ENCODE peak calls at places on chromosomes 1 and 21, in five cellular contexts. I is ascending aorta; G is OCI-LY7; E is CD8-positive, alpha-beta memory T cell; K is heart right ventricle. V is an unnamed sample.
A peak's percentile ranks its signal among the peaks of the same experiment; 100 is the strongest.

GRCh38 chr1:68175621-68176398 is 56.5 kb downstream of the WLS start:
- DNase-seq in K (no peak), G (no peak), I (no peak), E (no peak), V (no peak)

GRCh38 chr1:236774926-236775325 is 20.2 kb upstream of the MTR start:
- DNase-seq in E (no peak), K (no peak), I (no peak), G (no peak), V (peak; percentile 36)

GRCh38 chr1:230215049-230215448 is 148.0 kb downstream of the GALNT2 start:
- DNase-seq in E (no peak), G (no peak), I (no peak), K (peak; percentile 53), V (no peak)

GRCh38 chr1:27402349-27402754 is 9.9 kb downstream of the GPR3 start:
- DNase-seq in G (no peak), E (no peak), K (peak; percentile 73), I (peak; percentile 39), V (peak; percentile 42)

GRCh38 chr1:203619091-203619780 is 7.4 kb upstream of the ATP2B4 start:
- DNase-seq in K (no peak), G (no peak), E (no peak), I (no peak), V (no peak)

GRCh38 chr1:93705897-93706500 is 24.4 kb upstream of the BCAR3 start:
- DNase-seq in E (no peak), K (no peak), I (no peak), G (peak; percentile 61), V (no peak)

GRCh38 chr21:38625000-38625399 is 126.7 kb upstream of the ERG start:
- DNase-seq in E (no peak), G (no peak), I (no peak), K (no peak), V (no peak)

GRCh38 chr21:36663033-36663855 is 35.7 kb upstream of the SIM2 start:
- DNase-seq in I (no peak), G (no peak), K (no peak), E (no peak), V (no peak)

GRCh38 chr1:6962390-6962955 is 177.2 kb downstream of the CAMTA1 start:
- DNase-seq in E (peak; percentile 34), K (peak; percentile 52), G (peak; percentile 66), I (no peak), V (peak; percentile 88)

GRCh38 chr21:16455978-16456377 is 726.2 kb downstream of the USP25 start:
- DNase-seq in I (no peak), K (no peak), E (no peak), G (no peak), V (peak; percentile 63)

GRCh38 chr1:31666290-31666963 is 21.8 kb upstream of the PEF1 start:
- DNase-seq in E (no peak), I (no peak), G (no peak), K (no peak), V (no peak)

GRCh38 chr1:190169311-190170067 is 308.2 kb downstream of the BRINP3 start:
- DNase-seq in I (no peak), E (no peak), K (no peak), G (no peak), V (no peak)

GRCh38 chr1:36342426-36343185 is 19.2 kb upstream of the EVA1B start:
- DNase-seq in G (peak; percentile 55), K (peak; percentile 59), I (no peak), E (peak; percentile 41), V (no peak)

GRCh38 chr1:156230102-156230501 is 11.9 kb upstream of the BGLAP start:
- DNase-seq in G (no peak), E (no peak), K (no peak), I (no peak), V (peak; percentile 1)

GRCh38 chr21:41877901-41878830 is 978 bp downstream of the PRDM15 start:
- DNase-seq in I (no peak), E (no peak), G (peak; percentile 88), K (no peak), V (peak; percentile 44)

GRCh38 chr1:56331892-56332567 is 247.3 kb downstream of the PLPP3 start:
- DNase-seq in K (no peak), G (no peak), I (no peak), E (no peak), V (no peak)

GRCh38 chr1:110880708-110881374 is 7.9 kb downstream of the CD53 start:
- DNase-seq in K (no peak), E (peak; percentile 45), G (no peak), I (no peak), V (no peak)

GRCh38 chr1:183278736-183279591 is 92.9 kb downstream of the LAMC2 start:
- DNase-seq in K (no peak), G (no peak), E (no peak), I (no peak), V (no peak)

GRCh38 chr1:30446508-30446907 is 276.9 kb downstream of the MATN1 start:
- DNase-seq in E (no peak), G (no peak), I (no peak), K (no peak), V (no peak)

GRCh38 chr21:31897311-31897710 is 24.5 kb downstream of the HUNK start:
- DNase-seq in E (no peak), K (no peak), I (no peak), G (no peak), V (no peak)

GRCh38 chr1:41673355-41673754 is 188.9 kb upstream of the EDN2 start:
- DNase-seq in E (peak; percentile 26), K (no peak), I (no peak), G (peak; percentile 78), V (no peak)

GRCh38 chr21:42570841-42571387 is 57.3 kb downstream of the SLC37A1 start:
- DNase-seq in K (no peak), G (no peak), I (no peak), E (no peak), V (no peak)

GRCh38 chr1:9476790-9477463 is 62.3 kb upstream of the SLC25A33 start:
- DNase-seq in E (no peak), K (no peak), I (no peak), G (no peak), V (no peak)

GRCh38 chr1:205226868-205227583 is 720 bp upstream of the TMCC2 start:
- DNase-seq in E (no peak), K (no peak), G (peak; percentile 35), I (no peak), V (peak; percentile 79)

GRCh38 chr1:23421752-23422312 is 2.7 kb downstream of the TCEA3 start:
- DNase-seq in G (no peak), K (no peak), E (no peak), I (no peak), V (no peak)

GRCh38 chr1:179814513-179814838 is 63.1 kb downstream of the TOR1AIP2 start:
- DNase-seq in I (no peak), E (no peak), G (no peak), K (peak; percentile 68), V (no peak)
- H3K4me1 ChIP-seq in I (peaks cover 3% of the 10 kb centered on the region), E (peaks cover 20% of the 10 kb centered on the region), G (peaks cover 11% of the 10 kb centered on the region), K (peaks cover 42% of the 10 kb centered on the region), V (peaks cover 5% of the 10 kb centered on the region)

GRCh38 chr1:231625975-231626534 is 535 bp upstream of the DISC1 start:
- DNase-seq in G (no peak), E (no peak), K (no peak), I (no peak), V (no peak)

GRCh38 chr1:231629132-231629531 is 2.5 kb downstream of the DISC1 start:
- DNase-seq in I (no peak), K (peak; percentile 21), G (no peak), E (no peak), V (no peak)

GRCh38 chr1:231626535-231626950 is at the start of gene DISC1:
- DNase-seq in E (peak; percentile 54), K (peak; percentile 84), G (no peak), I (peak; percentile 68), V (peak; percentile 82)

GRCh38 chr1:231626951-231627614 is 493 bp downstream of the DISC1 start:
- DNase-seq in E (peak; percentile 24), K (peak; percentile 74), I (peak; percentile 32), G (no peak), V (peak; percentile 25)

GRCh38 chr1:231628207-231628876 is 1.8 kb downstream of the DISC1 start:
- DNase-seq in K (no peak), G (no peak), I (no peak), E (no peak), V (peak; percentile 27)
- H3K4me3 ChIP-seq in K (peak overlapping the region; percentile 93), G (no peak overlapping the region), I (no peak overlapping the region), E (peak overlapping the region; percentile 75), V (no peak overlapping the region)

DNA sequence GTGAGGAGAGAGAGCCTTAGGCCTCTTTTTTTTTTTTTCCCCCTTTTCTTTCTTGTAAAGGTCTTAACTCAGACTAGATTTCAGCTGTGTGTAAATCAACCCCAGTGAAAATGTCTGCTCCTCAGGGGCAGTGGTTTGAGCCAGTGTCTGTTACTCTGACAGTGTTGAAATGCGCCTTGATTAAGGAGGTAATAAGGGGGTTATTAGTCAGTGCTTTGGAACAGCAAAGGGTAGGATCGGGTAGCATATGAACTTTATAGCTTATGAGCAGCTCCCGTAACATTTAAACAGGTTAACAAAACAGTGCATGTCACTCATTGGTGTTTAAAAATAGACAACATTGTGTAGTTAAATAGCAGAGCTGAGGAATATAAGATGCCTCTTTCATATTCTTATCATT is 10.3 kb downstream of the UTP11 start:
- DNase-seq in E (no peak), I (no peak), K (no peak), G (no peak), V (no peak)
- H3K36me3 ChIP-seq in E (peaks cover 48% of the 10 kb centered on the region), I (peaks cover 82% of the 10 kb centered on the region), K (peaks cover 4% of the 10 kb centered on the region), G (peaks cover 80% of the 10 kb centered on the region), V (peaks cover 76% of the 10 kb centered on the region)

GRCh38 chr1:107433635-107434378 is 293.0 kb downstream of the NTNG1 start:
- DNase-seq in G (no peak), K (no peak), I (no peak), E (no peak), V (no peak)
- H3K4me1 ChIP-seq in G (peaks cover 45% of the 10 kb centered on the region), K (no peaks in the 10 kb centered on the region), I (no peaks in the 10 kb centered on the region), E (no peaks in the 10 kb centered on the region), V (no peaks in the 10 kb centered on the region)

GRCh38 chr1:154222918-154223317 is 2.2 kb downstream of the UBAP2L start:
- DNase-seq in G (no peak), E (no peak), K (no peak), I (no peak), V (no peak)
- H3K4me3 ChIP-seq in G (peak overlapping the region; percentile 96), E (no peak overlapping the region), K (peak overlapping the region; percentile 91), I (peak overlapping the region; percentile 78), V (no peak overlapping the region)

GRCh38 chr1:39452540-39452939 is 38.9 kb upstream of the BMP8A start:
- DNase-seq in E (no peak), G (no peak), I (no peak), K (no peak), V (no peak)

GRCh38 chr1:39452081-39452480 is 39.4 kb upstream of the BMP8A start:
- DNase-seq in E (no peak), I (no peak), G (no peak), K (no peak), V (no peak)

GRCh38 chr1:39450956-39451601 is 40.4 kb upstream of the BMP8A start:
- DNase-seq in E (no peak), K (no peak), G (no peak), I (no peak), V (no peak)

GRCh38 chr1:39458991-39459390 is 32.4 kb upstream of the BMP8A start:
- DNase-seq in G (no peak), I (no peak), E (no peak), K (no peak), V (no peak)

GRCh38 chr1:39453603-39454002 is 37.8 kb upstream of the BMP8A start:
- DNase-seq in E (no peak), K (peak; percentile 47), G (no peak), I (no peak), V (no peak)
- H3K36me3 ChIP-seq in E (peaks cover 82% of the 10 kb centered on the region), K (peaks cover 4% of the 10 kb centered on the region), G (peaks cover 98% of the 10 kb centered on the region), I (peaks cover 100% of the 10 kb centered on the region), V (peaks cover 64% of the 10 kb centered on the region)